ENCODE peak calls at places on chromosomes 6 and 20, in four cellular contexts. R, L, B and T are unnamed samples.

GRCh38 chr6:163828038-163828790 is 413.7 kb downstream of the QKI start:
- DNase-seq in R (no peak), L (no peak), B (no peak), T (peak)

GRCh38 chr6:42774201-42774600 is 7.7 kb upstream of the BICRAL start:
- DNase-seq in R (no peak), L (no peak), B (no peak), T (no peak)

GRCh38 chr20:46200582-46201570 is 82.8 kb downstream of the CD40 start:
- DNase-seq in R (no peak), L (no peak), B (no peak), T (no peak)

GRCh38 chr20:57598491-57598890 is 21.7 kb downstream of the ZBP1 start:
- DNase-seq in R (no peak), L (no peak), B (peak), T (no peak)

GRCh38 chr20:62728781-62729300 is 20.2 kb downstream of the NTSR1 start:
- DNase-seq in R (no peak), L (no peak), B (peak), T (no peak)

GRCh38 chr6:28137458-28138020 is 4.1 kb upstream of the ZKSCAN8 start:
- DNase-seq in R (peak), L (no peak), B (no peak), T (no peak)

GRCh38 chr6:121823437-121823851 is 388.0 kb downstream of the GJA1 start:
- DNase-seq in R (peak), L (no peak), B (no peak), T (no peak)

GRCh38 chr6:166471797-166472260 is 89.1 kb upstream of the MPC1 start:
- DNase-seq in R (no peak), L (no peak), B (peak), T (no peak)

GRCh38 chr6:14462135-14462905 is 344.7 kb downstream of the CD83 start:
- DNase-seq in R (no peak), L (no peak), B (no peak), T (no peak)

GRCh38 chr6:148272084-148272483 is 70.6 kb upstream of the SASH1 start:
- DNase-seq in R (peak), L (no peak), B (no peak), T (no peak)

GRCh38 chr20:5510446-5510845 is 193.7 kb upstream of the PROKR2 start:
- DNase-seq in R (no peak), L (no peak), B (no peak), T (no peak)

GRCh38 chr6:149974825-149975224 is 11.1 kb downstream of the ULBP1 start:
- DNase-seq in R (no peak), L (no peak), B (no peak), T (no peak)

GRCh38 chr20:41170386-41171105 is 33.2 kb downstream of the PLCG1 start:
- DNase-seq in R (no peak), L (no peak), B (no peak), T (no peak)

GRCh38 chr6:170098428-170099170 is 192.3 kb downstream of the DLL1 start:
- DNase-seq in R (no peak), L (no peak), B (no peak), T (no peak)

GRCh38 chr20:34010405-34010895 is 16.7 kb downstream of the RALY start:
- DNase-seq in R (no peak), L (no peak), B (no peak), T (no peak)

GRCh38 chr6:156028310-156029131 is 572.9 kb upstream of the NOX3 start:
- DNase-seq in R (peak), L (no peak), B (no peak), T (no peak)

GRCh38 chr6:127554435-127555006 is 22.5 kb upstream of the C6orf58 start:
- DNase-seq in R (peak), L (peak), B (no peak), T (no peak)

GRCh38 chr20:34915131-34915530 is 38.7 kb downstream of the ACSS2 start:
- DNase-seq in R (no peak), L (no peak), B (no peak), T (no peak)

GRCh38 chr6:116280161-116280959 is 630 bp upstream of the TSPYL1 start:
- DNase-seq in R (peak), L (no peak), B (no peak), T (no peak)

GRCh38 chr20:43983359-43983758 is 68.7 kb downstream of the TOX2 start:
- DNase-seq in R (no peak), L (no peak), B (no peak), T (no peak)

GRCh38 chr6:4017847-4018193 is 61.1 kb downstream of the FAM217A start:
- DNase-seq in R (peak), L (no peak), B (no peak), T (peak)

GRCh38 chr6:81731814-81732213 is 20.7 kb downstream of the TENT5A start:
- DNase-seq in R (peak), L (no peak), B (no peak), T (no peak)

GRCh38 chr20:4782373-4782772 is 60.7 kb downstream of the PRND start:
- DNase-seq in R (no peak), L (no peak), B (no peak), T (no peak)

GRCh38 chr6:101392561-101393230 is 812 bp upstream of the GRIK2 start:
- DNase-seq in R (no peak), L (no peak), B (no peak), T (no peak)

GRCh38 chr6:104014560-104014959 is 845.2 kb downstream of the HACE1 start:
- DNase-seq in R (no peak), L (no peak), B (no peak), T (no peak)

GRCh38 chr6:43052842-43053544 is 658 bp downstream of the CUL7 start:
- DNase-seq in R (no peak), L (no peak), B (peak), T (no peak)

GRCh38 chr6:123745877-123746276 is 57.8 kb upstream of the NKAIN2 start:
- DNase-seq in R (peak), L (no peak), B (no peak), T (peak)

DNA sequence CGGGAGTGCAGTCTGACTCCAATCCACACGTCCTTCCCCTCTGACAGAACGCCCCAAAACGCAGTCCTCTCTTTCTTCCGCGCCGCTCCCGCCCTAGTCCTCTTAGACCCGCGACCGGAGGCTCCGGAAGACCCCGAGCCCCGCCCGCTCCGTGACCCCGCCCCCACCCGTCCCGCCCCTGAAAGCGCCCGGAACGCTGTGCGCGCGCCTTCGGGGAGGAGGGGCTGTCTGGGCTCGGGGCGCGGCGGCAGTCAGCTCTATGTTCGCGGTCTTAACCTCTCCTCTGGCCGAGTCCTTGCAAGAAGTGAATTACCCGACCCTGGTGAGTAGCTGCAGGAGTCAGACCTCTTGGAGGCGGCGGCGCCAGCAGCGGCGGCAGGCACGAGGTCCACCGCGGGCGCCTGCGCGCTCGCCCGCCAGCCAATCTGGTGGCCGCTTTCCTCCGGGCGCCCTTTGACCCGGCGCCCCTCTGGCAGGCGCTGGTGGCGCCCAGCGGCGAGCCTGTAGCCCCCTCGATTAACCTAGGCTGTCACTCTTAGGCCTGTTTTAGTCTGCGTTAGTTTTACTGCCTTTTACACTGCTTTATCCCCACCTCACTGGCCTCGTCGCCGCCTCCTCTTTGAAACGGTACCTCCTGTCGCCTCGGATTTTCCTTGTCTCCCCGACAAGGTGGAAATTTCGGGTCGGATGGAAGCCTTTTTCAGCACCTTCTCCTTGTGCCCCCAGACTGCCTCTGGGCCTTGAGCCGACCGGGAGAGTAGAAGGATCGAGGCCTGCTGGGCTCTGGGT is at the start of gene MANEA:
- DNase-seq in R (peak), L (peak), B (peak), T (peak)
- TF ChIP-seq CTCF in R (no peak), L (no peak), B (peak), T (no peak)

DNA sequence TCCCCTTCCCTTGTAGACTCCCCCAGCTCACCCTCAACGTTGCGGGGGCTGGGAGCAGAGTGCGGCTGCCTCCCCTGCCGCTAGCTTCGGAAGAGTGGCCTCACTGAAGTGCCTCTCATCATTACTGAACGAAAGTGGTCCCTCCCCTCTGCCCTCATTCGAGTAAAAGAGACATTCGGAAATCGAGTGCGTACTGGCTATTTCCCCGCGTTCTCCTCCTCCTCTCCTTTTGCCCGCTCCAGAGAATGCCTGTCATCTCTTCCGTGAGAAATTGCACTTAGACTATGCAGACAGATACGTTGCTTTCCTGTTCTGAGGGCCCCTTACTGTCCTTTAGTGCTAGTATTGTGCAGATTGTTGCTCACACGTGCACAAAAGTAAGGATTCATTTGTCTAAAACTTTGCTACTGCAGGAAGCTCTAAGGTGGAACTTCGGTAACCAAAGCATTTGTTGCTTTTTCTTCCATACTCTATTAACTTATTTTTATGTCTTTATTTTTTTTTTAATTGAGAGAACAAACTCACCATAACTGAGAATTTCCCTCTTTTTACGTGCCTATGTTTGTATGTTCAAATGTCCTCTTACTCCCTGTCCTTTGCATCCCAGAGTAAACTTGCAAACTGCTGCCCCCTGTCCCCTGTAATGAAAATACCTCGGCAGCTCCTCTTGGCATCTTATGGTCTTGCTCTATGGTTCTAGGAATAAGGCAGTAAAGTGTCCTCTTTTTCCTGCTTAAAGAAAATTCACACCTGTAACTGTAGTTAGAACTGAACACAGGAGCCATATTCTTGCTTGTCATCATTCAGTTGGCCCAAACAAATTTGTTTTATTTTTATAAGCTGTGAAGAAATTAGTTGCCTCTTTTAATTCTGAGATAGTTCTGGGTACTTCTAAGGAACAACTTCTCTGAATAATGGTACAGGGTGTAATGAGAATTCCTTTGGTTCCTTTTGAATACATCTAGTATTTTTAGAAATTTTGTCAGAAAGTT is 1.1 kb downstream of the MAP3K4 start:
- DNase-seq in R (peak), L (peak), B (no peak), T (no peak)
- H3K4me3 ChIP-seq in R (peak), L (peak), B (peak), T (peak)

GRCh38 chr6:112187736-112188135 is 66.6 kb downstream of the LAMA4 start:
- DNase-seq in R (no peak), L (no peak), B (no peak), T (no peak)

GRCh38 chr6:112188906-112189305 is 65.5 kb downstream of the LAMA4 start:
- DNase-seq in R (peak), L (no peak), B (no peak), T (no peak)

GRCh38 chr6:112189494-112189893 is 64.9 kb downstream of the LAMA4 start:
- DNase-seq in R (peak), L (no peak), B (no peak), T (no peak)

GRCh38 chr6:112191509-112191908 is 62.9 kb downstream of the LAMA4 start:
- DNase-seq in R (no peak), L (no peak), B (no peak), T (no peak)

DNA sequence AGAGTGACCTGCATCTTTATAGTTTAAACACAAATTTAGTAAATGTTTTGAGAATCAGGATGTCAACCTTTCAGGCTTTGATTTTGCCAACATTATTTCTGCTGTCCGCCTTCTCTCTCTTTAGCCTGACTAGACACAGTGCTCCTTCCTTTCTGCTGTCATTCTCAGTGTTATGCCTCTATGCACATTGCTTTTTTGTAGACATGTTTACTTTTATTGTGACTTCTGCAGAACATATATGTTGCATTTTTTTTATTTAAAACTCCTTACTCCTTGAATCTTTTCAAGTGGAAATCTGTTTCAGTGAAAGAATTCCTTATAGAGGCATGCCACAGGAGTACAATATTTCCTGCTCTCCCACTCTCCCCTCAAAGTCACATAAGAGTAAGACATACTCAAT is 64.2 kb downstream of the LAMA4 start:
- DNase-seq in R (no peak), L (no peak), B (no peak), T (no peak)
- TF ChIP-seq CTCF in R (no peak), L (no peak), B (no peak), T (no peak)

GRCh38 chr20:3011752-3012151 is 31.7 kb upstream of the GNRH2 start:
- DNase-seq in R (no peak), L (no peak), B (no peak), T (no peak)
- H3K4me3 ChIP-seq in R (no peak), L (no peak), B (no peak), T (no peak)

DNA sequence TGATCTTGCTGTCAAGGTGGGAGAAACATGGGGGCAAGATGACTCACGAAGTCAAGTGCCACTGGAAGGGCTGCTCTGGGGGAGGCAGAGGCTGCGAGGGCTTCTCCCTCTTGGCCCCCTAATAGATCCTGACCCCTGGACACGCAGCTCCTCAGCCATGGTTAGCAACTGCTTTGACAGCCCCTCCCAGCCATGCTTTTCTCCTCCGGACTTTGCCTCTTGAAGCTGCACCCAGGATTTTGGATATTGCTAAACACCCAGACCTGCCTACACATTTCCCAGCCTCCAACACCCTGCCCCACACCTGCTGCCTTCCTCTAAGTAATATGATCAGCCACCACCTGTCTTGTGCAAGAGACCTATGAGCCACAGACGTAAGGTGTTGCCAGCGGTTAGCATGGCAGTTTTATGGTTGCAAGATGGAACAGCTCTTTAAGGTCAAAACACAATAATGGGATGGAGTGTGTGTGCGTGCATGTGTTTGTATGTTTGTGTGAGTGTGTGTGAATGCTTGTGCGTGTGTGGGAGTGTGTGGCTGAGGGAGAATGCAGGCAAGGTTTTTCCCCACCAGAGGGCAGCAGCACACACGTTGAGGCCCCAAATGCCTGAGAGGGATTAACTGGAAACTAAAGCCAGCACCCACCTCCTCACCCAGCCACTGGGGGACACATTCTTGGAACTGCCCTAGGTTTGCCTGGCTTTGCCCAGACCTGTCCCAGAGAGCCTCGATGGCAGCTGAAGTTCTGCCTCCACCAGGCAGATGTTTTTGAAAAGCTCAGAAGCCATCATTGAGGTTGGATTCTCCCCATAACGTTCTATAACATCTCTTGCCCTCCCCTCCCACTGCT is 2.5 kb downstream of the IP6K3 start:
- DNase-seq in R (peak), L (peak), B (peak), T (peak)
- TF ChIP-seq CTCF in R (peak), L (peak), B (peak), T (peak)

GRCh38 chr6:106513813-106514212 is 115.5 kb downstream of the RTN4IP1 start:
- DNase-seq in R (peak), L (no peak), B (no peak), T (no peak)
- H3K4me3 ChIP-seq in R (peak), L (no peak), B (peak), T (no peak)

GRCh38 chr20:24157213-24157612 is 168.6 kb upstream of the GGTLC1 start:
- DNase-seq in R (no peak), L (no peak), B (no peak), T (no peak)

GRCh38 chr20:24158271-24158670 is 169.7 kb upstream of the GGTLC1 start:
- DNase-seq in R (no peak), L (no peak), B (no peak), T (no peak)

GRCh38 chr20:24164360-24164759 is 175.8 kb upstream of the GGTLC1 start:
- DNase-seq in R (no peak), L (peak), B (no peak), T (no peak)

GRCh38 chr20:24163501-24163900 is 174.9 kb upstream of the GGTLC1 start:
- DNase-seq in R (no peak), L (no peak), B (no peak), T (no peak)

DNA sequence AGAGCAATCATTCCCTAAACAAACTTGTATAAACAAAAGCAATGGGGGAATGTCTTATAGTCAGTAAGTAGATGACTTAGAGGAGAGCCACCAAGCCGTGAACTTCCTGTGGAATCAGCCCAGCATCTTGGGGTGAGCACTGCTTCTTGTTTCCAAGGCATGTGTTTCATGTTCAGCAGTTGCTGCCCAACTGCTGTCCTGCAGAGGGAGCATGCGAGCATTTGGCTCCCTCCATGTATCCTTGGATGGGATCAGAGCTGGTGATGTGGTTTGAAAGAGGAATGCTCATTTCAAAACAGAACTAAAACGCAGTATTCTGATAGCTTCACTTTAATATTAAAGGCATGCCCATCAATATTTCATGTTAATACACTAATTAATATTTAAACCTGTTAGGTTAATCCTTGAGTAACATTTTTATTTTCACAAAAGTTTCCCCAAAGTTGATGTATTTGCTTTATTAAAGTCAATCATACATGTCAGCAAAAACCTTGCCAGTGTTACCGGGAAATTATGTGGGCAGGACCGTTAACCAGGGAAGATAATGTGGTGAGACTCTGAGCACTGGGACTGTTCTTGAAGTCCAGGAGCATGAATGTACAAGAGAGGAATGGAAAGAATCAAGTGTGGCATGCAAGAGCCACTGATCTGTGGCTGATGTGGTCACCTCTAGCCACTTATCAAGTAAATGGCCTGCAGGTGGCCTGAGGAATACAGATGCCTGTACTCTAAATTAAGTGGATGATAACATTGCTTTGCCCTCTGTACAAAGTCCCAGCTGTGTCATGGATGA is 172.2 kb upstream of the GGTLC1 start:
- DNase-seq in R (peak), L (peak), B (no peak), T (peak)
- TF ChIP-seq CTCF in R (peak), L (peak), B (peak), T (peak)

GRCh38 chr20:50110141-50111047 is 2.6 kb downstream of the UBE2V1 start:
- DNase-seq in R (peak), L (no peak), B (no peak), T (no peak)
- H3K4me3 ChIP-seq in R (peak), L (peak), B (no peak), T (no peak)

GRCh38 chr20:48949304-48950170 is 28.0 kb downstream of the ARFGEF2 start:
- DNase-seq in R (no peak), L (peak), B (no peak), T (no peak)
- TF ChIP-seq CTCF in R (no peak), L (no peak), B (no peak), T (peak)